ENCODE peak calls at places on chromosomes 1 and 21, in seven cellular contexts. One of them, this sample, is unnamed.
A peak's percentile ranks its signal among the peaks of the same experiment; 100 is the strongest.

GRCh38 chr1:61337981-61338848 is 255.9 kb downstream of the NFIA start:
- DNase-seq in tibial nerve: peak; percentile 38
- DNase-seq in mammary epithelial cell: peak; percentile 94
- DNase-seq in right lobe of liver: peak; percentile 67
- DNase-seq in tibial artery: peak; percentile 81
- DNase-seq in right cardiac atrium: peak; percentile 87
- DNase-seq in naive thymus-derived CD4-positive, alpha-beta T cell: no peak
- DNase-seq in this sample: no peak

GRCh38 chr1:114691061-114691460 is 4.3 kb downstream of the AMPD1 start:
- DNase-seq in tibial nerve: no peak
- DNase-seq in mammary epithelial cell: peak; percentile 10
- DNase-seq in right lobe of liver: no peak
- DNase-seq in tibial artery: no peak
- DNase-seq in right cardiac atrium: no peak
- DNase-seq in naive thymus-derived CD4-positive, alpha-beta T cell: no peak
- DNase-seq in this sample: no peak

GRCh38 chr1:40535732-40536131 is 4.3 kb downstream of the ZNF684 start:
- DNase-seq in tibial nerve: no peak
- DNase-seq in mammary epithelial cell: no peak
- DNase-seq in right lobe of liver: no peak
- DNase-seq in tibial artery: no peak
- DNase-seq in right cardiac atrium: no peak
- DNase-seq in naive thymus-derived CD4-positive, alpha-beta T cell: no peak
- DNase-seq in this sample: no peak

GRCh38 chr1:242764161-242764560 is 239.7 kb upstream of the PLD5 start:
- DNase-seq in tibial nerve: no peak
- DNase-seq in mammary epithelial cell: no peak
- DNase-seq in right lobe of liver: no peak
- DNase-seq in tibial artery: no peak
- DNase-seq in right cardiac atrium: no peak
- DNase-seq in naive thymus-derived CD4-positive, alpha-beta T cell: no peak
- DNase-seq in this sample: no peak

GRCh38 chr1:111089638-111090037 is 50.3 kb downstream of the DRAM2 start:
- DNase-seq in tibial nerve: no peak
- DNase-seq in mammary epithelial cell: no peak
- DNase-seq in right lobe of liver: no peak
- DNase-seq in tibial artery: no peak
- DNase-seq in right cardiac atrium: no peak
- DNase-seq in naive thymus-derived CD4-positive, alpha-beta T cell: no peak
- DNase-seq in this sample: no peak

GRCh38 chr1:43978551-43979260 is at the start of gene B4GALT2:
- DNase-seq in tibial nerve: no peak
- DNase-seq in mammary epithelial cell: peak; percentile 23
- DNase-seq in right lobe of liver: peak; percentile 64
- DNase-seq in tibial artery: no peak
- DNase-seq in right cardiac atrium: peak; percentile 84
- DNase-seq in naive thymus-derived CD4-positive, alpha-beta T cell: no peak
- DNase-seq in this sample: peak; percentile 34

GRCh38 chr1:30379684-30380624 is 343.4 kb downstream of the MATN1 start:
- DNase-seq in tibial nerve: no peak
- DNase-seq in mammary epithelial cell: peak; percentile 68
- DNase-seq in right lobe of liver: no peak
- DNase-seq in tibial artery: peak; percentile 46
- DNase-seq in right cardiac atrium: no peak
- DNase-seq in naive thymus-derived CD4-positive, alpha-beta T cell: peak; percentile 44
- DNase-seq in this sample: no peak

GRCh38 chr1:227777156-227777555 is 38.3 kb upstream of the PRSS38 start:
- DNase-seq in tibial nerve: no peak
- DNase-seq in mammary epithelial cell: no peak
- DNase-seq in right lobe of liver: peak; percentile 37
- DNase-seq in tibial artery: no peak
- DNase-seq in right cardiac atrium: no peak
- DNase-seq in naive thymus-derived CD4-positive, alpha-beta T cell: no peak
- DNase-seq in this sample: no peak

GRCh38 chr1:85406887-85407593 is 57.9 kb downstream of the DDAH1 start:
- DNase-seq in tibial nerve: no peak
- DNase-seq in mammary epithelial cell: peak; percentile 68
- DNase-seq in right lobe of liver: no peak
- DNase-seq in tibial artery: peak; percentile 48
- DNase-seq in right cardiac atrium: peak; percentile 35
- DNase-seq in naive thymus-derived CD4-positive, alpha-beta T cell: no peak
- DNase-seq in this sample: no peak

GRCh38 chr1:177223359-177223758 is 52.6 kb downstream of the BRINP2 start:
- DNase-seq in tibial nerve: no peak
- DNase-seq in mammary epithelial cell: no peak
- DNase-seq in right lobe of liver: no peak
- DNase-seq in tibial artery: no peak
- DNase-seq in right cardiac atrium: no peak
- DNase-seq in naive thymus-derived CD4-positive, alpha-beta T cell: no peak
- DNase-seq in this sample: no peak

GRCh38 chr1:15153842-15154479 is 414 bp downstream of the TMEM51 start:
- DNase-seq in tibial nerve: no peak
- DNase-seq in mammary epithelial cell: peak; percentile 63
- DNase-seq in right lobe of liver: peak; percentile 69
- DNase-seq in tibial artery: no peak
- DNase-seq in right cardiac atrium: peak; percentile 83
- DNase-seq in naive thymus-derived CD4-positive, alpha-beta T cell: no peak
- DNase-seq in this sample: no peak

GRCh38 chr1:98049370-98050115 is 128.7 kb upstream of the DPYD start:
- DNase-seq in tibial nerve: no peak
- DNase-seq in mammary epithelial cell: no peak
- DNase-seq in right lobe of liver: peak; percentile 46
- DNase-seq in tibial artery: no peak
- DNase-seq in right cardiac atrium: peak; percentile 27
- DNase-seq in naive thymus-derived CD4-positive, alpha-beta T cell: no peak
- DNase-seq in this sample: no peak

GRCh38 chr1:211382714-211383480 is 56.3 kb downstream of the TRAF5 start:
- DNase-seq in tibial nerve: peak; percentile 83
- DNase-seq in mammary epithelial cell: peak; percentile 82
- DNase-seq in right lobe of liver: peak; percentile 97
- DNase-seq in tibial artery: peak; percentile 90
- DNase-seq in right cardiac atrium: peak; percentile 98
- DNase-seq in naive thymus-derived CD4-positive, alpha-beta T cell: peak; percentile 57
- DNase-seq in this sample: peak; percentile 56

GRCh38 chr1:15213333-15213732 is 33.7 kb upstream of the FHAD1 start:
- DNase-seq in tibial nerve: no peak
- DNase-seq in mammary epithelial cell: no peak
- DNase-seq in right lobe of liver: no peak
- DNase-seq in tibial artery: no peak
- DNase-seq in right cardiac atrium: no peak
- DNase-seq in naive thymus-derived CD4-positive, alpha-beta T cell: no peak
- DNase-seq in this sample: no peak

GRCh38 chr1:41925712-41926111 is 7.0 kb upstream of the HIVEP3 start:
- DNase-seq in tibial nerve: no peak
- DNase-seq in mammary epithelial cell: no peak
- DNase-seq in right lobe of liver: no peak
- DNase-seq in tibial artery: no peak
- DNase-seq in right cardiac atrium: no peak
- DNase-seq in naive thymus-derived CD4-positive, alpha-beta T cell: no peak
- DNase-seq in this sample: no peak

GRCh38 chr1:184497962-184498723 is 111.3 kb downstream of the C1orf21 start:
- DNase-seq in tibial nerve: no peak
- DNase-seq in mammary epithelial cell: no peak
- DNase-seq in right lobe of liver: no peak
- DNase-seq in tibial artery: no peak
- DNase-seq in right cardiac atrium: no peak
- DNase-seq in naive thymus-derived CD4-positive, alpha-beta T cell: no peak
- DNase-seq in this sample: no peak

GRCh38 chr1:35287807-35288640 is 19.5 kb downstream of the ZMYM4 start:
- DNase-seq in tibial nerve: no peak
- DNase-seq in mammary epithelial cell: peak; percentile 60
- DNase-seq in right lobe of liver: no peak
- DNase-seq in tibial artery: no peak
- DNase-seq in right cardiac atrium: no peak
- DNase-seq in naive thymus-derived CD4-positive, alpha-beta T cell: no peak
- DNase-seq in this sample: no peak

GRCh38 chr1:89844236-89844807 is 23.5 kb downstream of the LRRC8D start:
- DNase-seq in tibial nerve: no peak
- DNase-seq in mammary epithelial cell: peak; percentile 37
- DNase-seq in right lobe of liver: no peak
- DNase-seq in tibial artery: no peak
- DNase-seq in right cardiac atrium: no peak
- DNase-seq in naive thymus-derived CD4-positive, alpha-beta T cell: peak; percentile 60
- DNase-seq in this sample: no peak

GRCh38 chr1:203638914-203639313 is 12.3 kb downstream of the ATP2B4 start:
- DNase-seq in tibial nerve: no peak
- DNase-seq in mammary epithelial cell: no peak
- DNase-seq in right lobe of liver: no peak
- DNase-seq in tibial artery: no peak
- DNase-seq in right cardiac atrium: peak; percentile 57
- DNase-seq in naive thymus-derived CD4-positive, alpha-beta T cell: no peak
- DNase-seq in this sample: no peak

GRCh38 chr1:22048351-22049192 is 3.9 kb upstream of the CDC42 start:
- DNase-seq in tibial nerve: no peak
- DNase-seq in mammary epithelial cell: peak; percentile 79
- DNase-seq in right lobe of liver: no peak
- DNase-seq in tibial artery: no peak
- DNase-seq in right cardiac atrium: no peak
- DNase-seq in naive thymus-derived CD4-positive, alpha-beta T cell: no peak
- DNase-seq in this sample: no peak

GRCh38 chr21:22346576-22346975 is 1348.4 kb downstream of the NCAM2 start:
- DNase-seq in tibial nerve: no peak
- DNase-seq in mammary epithelial cell: no peak
- DNase-seq in right lobe of liver: no peak
- DNase-seq in tibial artery: no peak
- DNase-seq in right cardiac atrium: no peak
- DNase-seq in naive thymus-derived CD4-positive, alpha-beta T cell: no peak
- DNase-seq in this sample: no peak
- H3K9me3 ChIP-seq in tibial nerve: no peaks in the 10 kb centered on the region
- H3K9me3 ChIP-seq in mammary epithelial cell: peaks cover 29% of the 10 kb centered on the region
- H3K9me3 ChIP-seq in right lobe of liver: no peaks in the 10 kb centered on the region
- H3K9me3 ChIP-seq in tibial artery: no peaks in the 10 kb centered on the region
- H3K9me3 ChIP-seq in right cardiac atrium: no peaks in the 10 kb centered on the region
- H3K9me3 ChIP-seq in naive thymus-derived CD4-positive, alpha-beta T cell: no peaks in the 10 kb centered on the region
- H3K9me3 ChIP-seq in this sample: no peaks in the 10 kb centered on the region

DNA sequence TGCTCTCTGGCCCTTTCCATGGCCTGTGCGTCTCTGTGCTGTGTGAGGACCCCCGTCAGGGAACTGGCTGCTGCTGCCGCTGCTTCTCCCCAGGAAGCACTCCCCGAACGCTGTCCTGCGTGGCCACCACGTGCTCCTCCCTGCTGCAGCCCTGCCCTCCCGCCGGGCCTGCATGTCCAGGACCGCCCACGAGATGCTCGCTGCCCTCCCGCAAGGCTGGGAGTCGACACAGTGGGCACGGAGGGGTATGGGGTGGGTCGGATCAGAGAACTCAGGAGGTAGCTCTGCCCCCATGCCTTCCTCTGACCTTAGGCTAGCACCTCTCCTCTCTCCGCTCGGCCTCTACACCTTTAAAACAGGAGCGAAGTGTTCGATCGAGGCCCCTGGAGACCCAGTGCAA is 171.9 kb upstream of the AJAP1 start:
- DNase-seq in tibial nerve: no peak
- DNase-seq in mammary epithelial cell: no peak
- DNase-seq in right lobe of liver: no peak
- DNase-seq in tibial artery: no peak
- DNase-seq in right cardiac atrium: no peak
- DNase-seq in naive thymus-derived CD4-positive, alpha-beta T cell: no peak
- DNase-seq in this sample: no peak
- H3K9me3 ChIP-seq in tibial nerve: no peaks in the 10 kb centered on the region
- H3K9me3 ChIP-seq in mammary epithelial cell: peaks cover 33% of the 10 kb centered on the region
- H3K9me3 ChIP-seq in right lobe of liver: no peaks in the 10 kb centered on the region
- H3K9me3 ChIP-seq in tibial artery: no peaks in the 10 kb centered on the region
- H3K9me3 ChIP-seq in right cardiac atrium: no peaks in the 10 kb centered on the region
- H3K9me3 ChIP-seq in naive thymus-derived CD4-positive, alpha-beta T cell: no peaks in the 10 kb centered on the region
- H3K9me3 ChIP-seq in this sample: no peaks in the 10 kb centered on the region

DNA sequence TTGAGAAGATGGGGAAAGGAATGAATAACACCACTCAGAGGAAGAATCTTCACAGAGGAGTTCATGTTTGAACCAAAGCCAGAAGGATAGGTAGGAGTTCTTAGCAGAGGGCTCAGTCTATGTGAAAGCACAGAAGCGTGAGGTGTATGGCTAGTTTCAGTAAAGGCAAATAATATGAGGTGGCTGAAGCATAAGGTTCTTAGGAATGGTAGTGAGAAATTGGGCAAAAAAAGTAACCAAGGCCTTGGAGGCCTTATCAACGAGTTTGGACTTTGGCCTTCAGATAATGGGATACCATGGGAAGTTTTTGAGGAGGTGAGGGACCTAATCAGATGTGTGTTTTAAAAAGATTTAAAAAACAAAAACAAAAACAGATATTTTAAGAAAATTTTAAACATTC is 47.1 kb downstream of the TCEANC2 start:
- DNase-seq in tibial nerve: no peak
- DNase-seq in mammary epithelial cell: no peak
- DNase-seq in right lobe of liver: no peak
- DNase-seq in tibial artery: no peak
- DNase-seq in right cardiac atrium: no peak
- DNase-seq in naive thymus-derived CD4-positive, alpha-beta T cell: no peak
- DNase-seq in this sample: no peak
- H3K9me3 ChIP-seq in tibial nerve: no peaks in the 10 kb centered on the region
- H3K9me3 ChIP-seq in mammary epithelial cell: no peaks in the 10 kb centered on the region
- H3K9me3 ChIP-seq in right lobe of liver: no peaks in the 10 kb centered on the region
- H3K9me3 ChIP-seq in tibial artery: no peaks in the 10 kb centered on the region
- H3K9me3 ChIP-seq in right cardiac atrium: no peaks in the 10 kb centered on the region
- H3K9me3 ChIP-seq in naive thymus-derived CD4-positive, alpha-beta T cell: no peaks in the 10 kb centered on the region
- H3K9me3 ChIP-seq in this sample: no peaks in the 10 kb centered on the region

GRCh38 chr1:80250573-80251168 is 1244.1 kb upstream of the ADGRL4 start:
- DNase-seq in tibial nerve: no peak
- DNase-seq in mammary epithelial cell: peak; percentile 16
- DNase-seq in right lobe of liver: no peak
- DNase-seq in tibial artery: no peak
- DNase-seq in right cardiac atrium: no peak
- DNase-seq in naive thymus-derived CD4-positive, alpha-beta T cell: no peak
- DNase-seq in this sample: no peak

GRCh38 chr1:80249699-80250098 is 1243.2 kb upstream of the ADGRL4 start:
- DNase-seq in tibial nerve: no peak
- DNase-seq in mammary epithelial cell: no peak
- DNase-seq in right lobe of liver: no peak
- DNase-seq in tibial artery: no peak
- DNase-seq in right cardiac atrium: no peak
- DNase-seq in naive thymus-derived CD4-positive, alpha-beta T cell: no peak
- DNase-seq in this sample: no peak

GRCh38 chr1:80248886-80249285 is 1242.4 kb upstream of the ADGRL4 start:
- DNase-seq in tibial nerve: no peak
- DNase-seq in mammary epithelial cell: peak; percentile 51
- DNase-seq in right lobe of liver: no peak
- DNase-seq in tibial artery: no peak
- DNase-seq in right cardiac atrium: no peak
- DNase-seq in naive thymus-derived CD4-positive, alpha-beta T cell: no peak
- DNase-seq in this sample: no peak

GRCh38 chr1:80244366-80244765 is 1237.8 kb upstream of the ADGRL4 start:
- DNase-seq in tibial nerve: no peak
- DNase-seq in mammary epithelial cell: no peak
- DNase-seq in right lobe of liver: no peak
- DNase-seq in tibial artery: no peak
- DNase-seq in right cardiac atrium: no peak
- DNase-seq in naive thymus-derived CD4-positive, alpha-beta T cell: no peak
- DNase-seq in this sample: no peak

GRCh38 chr1:80245813-80246212 is 1239.3 kb upstream of the ADGRL4 start:
- DNase-seq in tibial nerve: no peak
- DNase-seq in mammary epithelial cell: no peak
- DNase-seq in right lobe of liver: no peak
- DNase-seq in tibial artery: no peak
- DNase-seq in right cardiac atrium: no peak
- DNase-seq in naive thymus-derived CD4-positive, alpha-beta T cell: no peak
- DNase-seq in this sample: no peak
- H3K9me3 ChIP-seq in tibial nerve: no peaks in the 10 kb centered on the region
- H3K9me3 ChIP-seq in mammary epithelial cell: no peaks in the 10 kb centered on the region
- H3K9me3 ChIP-seq in right lobe of liver: no peaks in the 10 kb centered on the region
- H3K9me3 ChIP-seq in tibial artery: no peaks in the 10 kb centered on the region
- H3K9me3 ChIP-seq in right cardiac atrium: no peaks in the 10 kb centered on the region
- H3K9me3 ChIP-seq in naive thymus-derived CD4-positive, alpha-beta T cell: no peaks in the 10 kb centered on the region
- H3K9me3 ChIP-seq in this sample: no peaks in the 10 kb centered on the region

This sample was measured in T-helper 17 cell.